ENCODE peak calls at places on chromosomes 11 and 22, in five cellular contexts. S, G, D, N and V are unnamed samples.

GRCh38 chr22:36936362-36937116 is 23.1 kb downstream of the CSF2RB start:
- DNase-seq in D (no peak), N (no peak), S (no peak), G (no peak), V (no peak)

GRCh38 chr11:67276821-67277230 is 10.6 kb downstream of the GRK2 start:
- DNase-seq in D (peak), G (peak), N (peak), S (peak), V (peak)

GRCh38 chr11:79304599-79305212 is 136.1 kb downstream of the TENM4 start:
- DNase-seq in D (no peak), G (no peak), S (no peak), N (no peak), V (no peak)

GRCh38 chr11:58829736-58830135 is 14.8 kb downstream of the GLYATL2 start:
- DNase-seq in D (no peak), N (no peak), G (no peak), S (no peak), V (no peak)

GRCh38 chr11:130313383-130314183 is 1.1 kb downstream of the ZBTB44 start:
- DNase-seq in G (no peak), S (no peak), D (no peak), N (no peak), V (no peak)

GRCh38 chr11:61075891-61076290 is 26.4 kb upstream of the CD5 start:
- DNase-seq in N (no peak), G (no peak), D (peak), S (no peak), V (peak)

GRCh38 chr22:45612451-45612901 is 59.2 kb upstream of the ATXN10 start:
- DNase-seq in D (no peak), N (no peak), S (peak), G (peak), V (no peak)

GRCh38 chr11:70942593-70942992 is 309.8 kb downstream of the SHANK2 start:
- DNase-seq in G (no peak), S (no peak), D (no peak), N (peak), V (no peak)

GRCh38 chr11:127217941-127218615 is 217.5 kb upstream of the KIRREL3 start:
- DNase-seq in N (no peak), D (no peak), G (no peak), S (no peak), V (no peak)

GRCh38 chr11:123509737-123510578 is 79.9 kb downstream of the GRAMD1B start:
- DNase-seq in S (no peak), N (peak), G (no peak), D (no peak), V (no peak)

GRCh38 chr11:84714316-84714780 is 912.8 kb downstream of the DLG2 start:
- DNase-seq in G (no peak), N (peak), S (no peak), D (peak), V (peak)

GRCh38 chr11:120883404-120884135 is 140.3 kb upstream of the TBCEL start:
- DNase-seq in N (no peak), D (no peak), S (no peak), G (no peak), V (no peak)

GRCh38 chr11:100752371-100753073 is 65.4 kb downstream of the ARHGAP42 start:
- DNase-seq in G (no peak), S (no peak), D (no peak), N (no peak), V (no peak)

GRCh38 chr11:14818779-14819178 is 73.3 kb downstream of the CYP2R1 start:
- DNase-seq in N (no peak), G (no peak), D (no peak), S (no peak), V (no peak)

GRCh38 chr11:73140213-73141030 is 1.7 kb downstream of the FCHSD2 start:
- DNase-seq in N (no peak), S (no peak), G (no peak), D (no peak), V (peak)

GRCh38 chr11:120662071-120662611 is 150.6 kb downstream of the GRIK4 start:
- DNase-seq in N (no peak), D (no peak), G (no peak), S (no peak), V (no peak)

GRCh38 chr11:68401856-68402255 is 58.7 kb upstream of the PPP6R3 start:
- DNase-seq in N (no peak), G (no peak), S (no peak), D (no peak), V (no peak)
- H3K4me3 ChIP-seq in N (no peak), G (no peak), S (no peak), D (no peak), V (no peak)

GRCh38 chr11:111549196-111549868 is 8.8 kb downstream of the LAYN start:
- DNase-seq in D (no peak), S (no peak), G (no peak), N (no peak), V (no peak)
- TF ChIP-seq EP300 in D (no peak), S (no peak), G (no peak), N (no peak), V (no peak)

GRCh38 chr11:35042906-35043305 is 96.1 kb upstream of the CD44 start:
- DNase-seq in D (no peak), N (no peak), G (no peak), S (no peak), V (no peak)

GRCh38 chr11:35043933-35044332 is 95.0 kb upstream of the CD44 start:
- DNase-seq in N (no peak), D (no peak), G (no peak), S (no peak), V (no peak)

GRCh38 chr11:35047179-35047578 is 91.8 kb upstream of the CD44 start:
- DNase-seq in D (no peak), G (no peak), S (no peak), N (no peak), V (no peak)

GRCh38 chr11:35046606-35047005 is 92.4 kb upstream of the CD44 start:
- DNase-seq in S (no peak), D (no peak), G (no peak), N (no peak), V (no peak)

GRCh38 chr11:35045219-35045819 is 93.7 kb upstream of the CD44 start:
- DNase-seq in S (no peak), G (no peak), N (no peak), D (peak), V (no peak)
- TF ChIP-seq POLR2AphosphoS5 in S (no peak), G (no peak), N (no peak), D (peak), V (no peak)

DNA sequence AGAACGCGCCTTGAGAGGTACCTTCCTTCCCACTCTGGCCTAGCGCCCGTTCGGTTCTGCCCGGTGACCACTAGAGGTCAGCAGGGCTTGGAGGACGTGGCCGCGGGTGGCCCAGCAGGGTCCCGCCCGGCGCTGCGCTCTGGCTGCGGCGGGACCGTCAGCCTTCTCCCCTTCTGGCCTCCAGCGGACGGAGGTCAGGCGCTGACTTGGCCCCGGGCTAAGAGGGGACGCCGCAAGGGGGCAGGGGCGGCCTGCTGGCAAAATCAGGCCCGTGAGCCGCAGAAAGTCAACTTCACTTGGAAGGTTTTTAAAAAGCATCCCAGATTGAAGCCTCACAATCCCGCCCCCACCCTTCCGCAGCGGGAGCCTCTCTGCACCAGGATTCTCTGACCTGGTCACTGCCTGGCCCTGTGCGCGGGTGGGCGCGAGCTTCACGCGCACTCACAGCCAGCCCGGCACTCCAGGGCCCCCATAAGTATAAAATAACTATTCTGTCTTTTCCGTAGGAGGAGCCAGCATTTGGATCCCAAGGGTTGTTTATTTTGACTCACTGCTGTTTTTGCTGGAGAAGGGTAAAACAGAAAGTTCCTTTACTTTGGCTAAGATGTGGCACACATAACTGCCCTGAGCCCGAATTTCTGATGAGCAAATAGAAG is 23.2 kb upstream of the ZBTB16 start:
- DNase-seq in N (peak), G (peak), S (peak), D (peak), V (peak)
- H3K4me3 ChIP-seq in N (no peak), G (peak), S (peak), D (peak), V (peak)

DNA sequence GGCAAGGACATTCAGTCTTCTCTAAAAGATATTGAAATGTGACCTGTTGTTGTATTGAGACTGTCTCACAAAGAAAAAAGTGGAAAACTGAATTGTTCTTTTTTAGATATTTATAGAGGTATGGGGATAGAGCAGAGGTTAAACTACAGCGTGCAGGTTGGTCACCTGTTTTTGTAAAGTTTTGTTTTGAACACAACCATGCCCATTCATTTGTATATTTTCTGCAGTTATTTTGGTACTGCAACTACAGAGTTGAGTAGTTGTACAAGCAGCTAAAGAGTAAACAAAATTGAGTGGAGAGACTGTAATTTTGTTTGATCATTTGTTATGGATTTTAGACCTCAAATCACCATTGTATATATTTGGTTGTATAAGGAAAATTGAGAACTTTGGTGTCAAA is 11.3 kb downstream of the EED start:
- DNase-seq in S (no peak), G (no peak), N (no peak), D (no peak), V (no peak)
- TF ChIP-seq EP300 in S (no peak), G (no peak), N (no peak), D (no peak), V (no peak)

GRCh38 chr22:30275625-30276024 is 9.0 kb upstream of the OSM start:
- DNase-seq in N (no peak), D (no peak), G (no peak), S (no peak), V (no peak)

GRCh38 chr22:30276041-30276440 is 9.4 kb upstream of the OSM start:
- DNase-seq in S (no peak), D (no peak), G (no peak), N (no peak), V (no peak)

GRCh38 chr22:30279389-30279788 is 9.9 kb downstream of the CASTOR1 start:
- DNase-seq in S (no peak), D (no peak), N (no peak), G (no peak), V (no peak)

GRCh38 chr22:30279932-30280331 is 9.4 kb downstream of the CASTOR1 start:
- DNase-seq in D (no peak), N (no peak), G (no peak), S (no peak), V (no peak)

DNA sequence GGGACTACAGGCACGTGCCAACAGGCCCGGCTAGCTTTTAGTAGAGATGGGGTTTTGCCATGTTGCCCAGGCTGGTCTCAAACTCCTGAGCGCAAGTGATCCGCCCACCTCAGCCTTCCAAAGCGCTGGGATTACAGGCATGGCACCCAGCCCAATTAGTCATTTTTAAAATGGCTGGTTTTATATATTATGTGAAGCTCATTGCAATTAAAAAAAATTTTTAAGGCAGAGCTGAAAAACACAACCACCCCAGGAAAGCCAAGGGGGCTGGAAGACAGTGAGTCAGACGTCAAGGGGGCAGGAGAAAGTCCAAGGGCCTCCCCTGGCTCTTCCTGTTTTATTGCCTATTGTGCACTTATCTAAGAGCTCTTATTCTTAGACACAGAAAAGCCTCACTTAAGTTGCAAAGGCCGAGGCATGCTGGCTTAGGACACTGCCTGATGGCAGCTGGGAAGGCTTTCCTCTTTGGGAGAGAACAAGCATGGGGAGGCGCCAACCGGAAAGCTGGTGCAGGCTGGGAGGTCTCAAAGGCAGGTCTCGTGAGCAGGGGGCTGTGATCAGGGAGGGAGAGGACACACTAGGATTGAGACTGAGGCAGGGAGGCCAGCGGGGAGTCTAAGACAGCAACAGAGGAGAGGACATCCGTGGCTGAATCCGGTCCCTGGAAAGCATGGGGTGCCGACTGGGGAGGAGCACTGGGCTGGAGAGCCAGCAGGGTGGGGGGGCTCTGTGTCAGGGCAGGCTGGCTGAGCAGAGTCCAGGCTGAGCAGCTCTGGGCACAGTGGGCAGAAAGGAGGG is 11.1 kb upstream of the OSM start:
- DNase-seq in N (no peak), S (no peak), D (no peak), G (no peak), V (no peak)
- TF ChIP-seq POLR2AphosphoS5 in N (no peak), S (no peak), D (no peak), G (peak), V (no peak)

DNA sequence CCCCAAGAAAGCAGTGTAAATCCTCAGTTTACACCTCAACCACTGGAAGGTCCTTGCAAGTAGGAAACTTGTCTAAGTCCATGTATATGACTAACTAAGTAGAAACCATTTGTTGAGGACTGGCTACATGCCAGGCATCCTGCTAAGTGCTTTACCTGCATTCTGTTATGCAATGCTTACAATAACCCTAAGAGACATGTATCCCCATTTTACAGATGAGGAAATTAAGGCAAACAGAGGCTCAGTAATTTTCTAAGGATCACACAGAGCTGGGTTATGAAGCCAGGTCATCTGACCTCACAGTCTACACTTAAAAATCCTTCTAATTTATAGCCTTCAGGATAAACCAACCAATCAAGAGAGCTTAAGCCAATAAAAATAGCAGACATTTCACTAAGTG is 1.5 kb downstream of the TIMM10 start:
- DNase-seq in N (no peak), S (no peak), D (no peak), G (no peak), V (no peak)
- H3K4me3 ChIP-seq in N (peak), S (no peak), D (no peak), G (no peak), V (no peak)

GRCh38 chr11:46291441-46292143 is 14.1 kb downstream of the CREB3L1 start:
- DNase-seq in S (no peak), N (no peak), G (peak), D (no peak), V (peak)
- TF ChIP-seq EP300 in S (no peak), N (no peak), G (no peak), D (no peak), V (no peak)